ENCODE peak calls at places on chromosomes 5 and 9, in five cellular contexts. H is stimulated activated CD8-positive, alpha-beta memory T cell treated with anti-CD3 and anti-CD28 coated beads, Interleukin-4, amount 100 ng/mL, for 24 hours; Y is GM20000; A is SW 1271; P is GM03348. Q is an unnamed sample.

GRCh38 chr9:19371942-19372341 is 8.1 kb downstream of the RPS6 start:
- DNase-seq in H (no peak), Y (no peak), A (no peak), P (no peak), Q (peak)

GRCh38 chr5:83473344-83474169 is 2.0 kb downstream of the VCAN start:
- DNase-seq in H (no peak), Y (peak), A (peak), P (peak), Q (peak)

GRCh38 chr9:37752646-37753488 is 738 bp upstream of the TRMT10B start:
- DNase-seq in H (no peak), Y (no peak), A (no peak), P (no peak), Q (no peak)

GRCh38 chr5:1298067-1298551 is 3.2 kb upstream of the TERT start:
- DNase-seq in H (no peak), Y (no peak), A (no peak), P (no peak), Q (no peak)

GRCh38 chr9:121992571-121993212 is 100.4 kb downstream of the TTLL11 start:
- DNase-seq in H (no peak), Y (peak), A (peak), P (peak), Q (peak)

GRCh38 chr5:10286552-10287227 is 21.0 kb downstream of the CMBL start:
- DNase-seq in H (no peak), Y (no peak), A (no peak), P (peak), Q (peak)

GRCh38 chr5:124922255-124922975 is 176.0 kb upstream of the ZNF608 start:
- DNase-seq in H (no peak), Y (no peak), A (no peak), P (no peak), Q (no peak)

GRCh38 chr5:67986761-67987160 is 228.8 kb upstream of the PIK3R1 start:
- DNase-seq in H (no peak), Y (no peak), A (no peak), P (no peak), Q (no peak)

GRCh38 chr5:73093943-73094342 is 26.4 kb upstream of the TMEM171 start:
- DNase-seq in H (no peak), Y (no peak), A (peak), P (no peak), Q (peak)

GRCh38 chr9:137490532-137491186 is 31.5 kb upstream of the NSMF start:
- DNase-seq in H (no peak), Y (no peak), A (no peak), P (no peak), Q (no peak)

GRCh38 chr9:129826344-129826743 is 2.4 kb upstream of the TOR1A start:
- DNase-seq in H (no peak), Y (no peak), A (no peak), P (no peak), Q (no peak)

GRCh38 chr9:137390553-137391410 is 32.2 kb downstream of the EXD3 start:
- DNase-seq in H (no peak), Y (no peak), A (no peak), P (no peak), Q (peak)

GRCh38 chr5:68777145-68777544 is 316.7 kb upstream of the SLC30A5 start:
- DNase-seq in H (no peak), Y (no peak), A (no peak), P (no peak), Q (no peak)

GRCh38 chr9:128715436-128715750 is 8.5 kb downstream of the ZDHHC12 start:
- DNase-seq in H (no peak), Y (no peak), A (no peak), P (no peak), Q (no peak)

GRCh38 chr5:32613050-32613672 is 27.8 kb downstream of the SUB1 start:
- DNase-seq in H (peak), Y (peak), A (no peak), P (peak), Q (peak)

GRCh38 chr5:2020730-2021129 is 138.0 kb upstream of the IRX4 start:
- DNase-seq in H (no peak), Y (no peak), A (no peak), P (no peak), Q (no peak)

GRCh38 chr9:70561805-70562395 is 147.4 kb upstream of the KLF9 start:
- DNase-seq in H (no peak), Y (no peak), A (no peak), P (no peak), Q (no peak)

GRCh38 chr5:132271251-132272246 is 14.1 kb downstream of the PDLIM4 start:
- DNase-seq in H (no peak), Y (no peak), A (no peak), P (no peak), Q (no peak)

GRCh38 chr5:124060010-124060409 is 548.0 kb downstream of the CSNK1G3 start:
- DNase-seq in H (no peak), Y (no peak), A (no peak), P (no peak), Q (no peak)

GRCh38 chr5:206406-206805 is 11.5 kb downstream of the CCDC127 start:
- DNase-seq in H (no peak), Y (peak), A (no peak), P (no peak), Q (peak)

GRCh38 chr5:114411380-114411931 is 49.6 kb downstream of the KCNN2 start:
- DNase-seq in H (no peak), Y (no peak), A (no peak), P (no peak), Q (peak)

GRCh38 chr5:107570805-107571531 is 99.8 kb downstream of the EFNA5 start:
- DNase-seq in H (no peak), Y (peak), A (no peak), P (no peak), Q (no peak)

GRCh38 chr9:36970007-36970888 is 63.8 kb downstream of the PAX5 start:
- DNase-seq in H (no peak), Y (no peak), A (no peak), P (no peak), Q (peak)

GRCh38 chr5:122743231-122743630 is 31.6 kb upstream of the SNX2 start:
- DNase-seq in H (no peak), Y (no peak), A (no peak), P (no peak), Q (no peak)

GRCh38 chr5:66896207-66896606 is 300.0 kb downstream of the MAST4 start:
- DNase-seq in H (no peak), Y (no peak), A (no peak), P (no peak), Q (no peak)

GRCh38 chr9:134593286-134593685 is 48.3 kb upstream of the COL5A1 start:
- DNase-seq in H (no peak), Y (no peak), A (no peak), P (no peak), Q (no peak)

GRCh38 chr5:74206571-74207550 is 433.7 kb downstream of the ENC1 start:
- DNase-seq in H (no peak), Y (no peak), A (no peak), P (peak), Q (peak)

GRCh38 chr5:173010021-173010420 is 26.4 kb downstream of the ATP6V0E1 start:
- DNase-seq in H (no peak), Y (no peak), A (no peak), P (no peak), Q (peak)

GRCh38 chr5:173868096-173868879 is 19.9 kb upstream of the CPEB4 start:
- DNase-seq in H (no peak), Y (no peak), A (no peak), P (no peak), Q (no peak)

GRCh38 chr9:133276001-133276884 is 1.2 kb upstream of the ABO start:
- DNase-seq in H (no peak), Y (no peak), A (no peak), P (no peak), Q (no peak)

GRCh38 chr5:150278046-150278760 is 11.4 kb downstream of the CAMK2A start:
- DNase-seq in H (no peak), Y (no peak), A (no peak), P (peak), Q (no peak)

GRCh38 chr5:179427676-179428056 is 82.4 kb upstream of the ADAMTS2 start:
- DNase-seq in H (no peak), Y (no peak), A (no peak), P (no peak), Q (no peak)

GRCh38 chr9:129989740-129990139 is 53.2 kb downstream of the FNBP1 start:
- DNase-seq in H (no peak), Y (no peak), A (no peak), P (no peak), Q (peak)

GRCh38 chr5:130032807-130033206 is 128.5 kb downstream of the CHSY3 start:
- DNase-seq in H (no peak), Y (no peak), A (no peak), P (no peak), Q (peak)

GRCh38 chr9:114156658-114157421 is 1.5 kb downstream of the COL27A1 start:
- DNase-seq in H (no peak), Y (no peak), A (no peak), P (peak), Q (peak)

GRCh38 chr9:16154570-16155078 is 601.8 kb downstream of the CCDC171 start:
- DNase-seq in H (no peak), Y (no peak), A (no peak), P (peak), Q (no peak)

GRCh38 chr9:134585021-134585561 is 56.5 kb upstream of the COL5A1 start:
- DNase-seq in H (no peak), Y (no peak), A (no peak), P (no peak), Q (no peak)

GRCh38 chr9:16501098-16501663 is 369.3 kb downstream of the BNC2 start:
- DNase-seq in H (no peak), Y (no peak), A (no peak), P (peak), Q (peak)

GRCh38 chr5:16855475-16855874 is 80.6 kb downstream of the MYO10 start:
- DNase-seq in H (no peak), Y (no peak), A (no peak), P (peak), Q (peak)

GRCh38 chr9:110797611-110798010 is 129.0 kb downstream of the MUSK start:
- DNase-seq in H (no peak), Y (no peak), A (peak), P (no peak), Q (peak)

Q was measured in foreskin fibroblast.